ENCODE peak calls at places on chromosomes 13 and 19, in four cellular contexts. K, G, F and A are unnamed samples.

GRCh38 chr19:16190198-16190597 is 5.0 kb downstream of the FAM32A start:
- DNase-seq in K (no peak), G (no peak), F (no peak), A (peak)

GRCh38 chr13:27791146-27791900 is 960 bp upstream of the GSX1 start:
- DNase-seq in K (no peak), G (no peak), F (no peak), A (no peak)

GRCh38 chr19:1146858-1147780 is 26.9 kb downstream of the SBNO2 start:
- DNase-seq in K (no peak), G (no peak), F (no peak), A (no peak)

GRCh38 chr19:46634656-46635218 is 1.3 kb downstream of the GNG8 start:
- DNase-seq in K (no peak), G (no peak), F (no peak), A (no peak)

GRCh38 chr13:42525035-42525504 is 48.9 kb upstream of the TNFSF11 start:
- DNase-seq in K (peak), G (no peak), F (no peak), A (no peak)

GRCh38 chr19:3914199-3914598 is 18.7 kb upstream of the NMRK2 start:
- DNase-seq in K (no peak), G (no peak), F (no peak), A (no peak)

GRCh38 chr19:45293682-45294081 is 29.0 kb downstream of the CKM start:
- DNase-seq in K (no peak), G (no peak), F (no peak), A (no peak)

GRCh38 chr19:3163230-3163886 is 15.2 kb upstream of the S1PR4 start:
- DNase-seq in K (no peak), G (no peak), F (peak), A (peak)

GRCh38 chr19:19134687-19135158 is 3.6 kb downstream of the TMEM161A start:
- DNase-seq in K (no peak), G (no peak), F (peak), A (peak)

GRCh38 chr13:28527629-28528028 is 32.7 kb upstream of the FLT1 start:
- DNase-seq in K (no peak), G (no peak), F (no peak), A (peak)

GRCh38 chr13:97109256-97109655 is 112.9 kb upstream of the MBNL2 start:
- DNase-seq in K (no peak), G (no peak), F (peak), A (no peak)

GRCh38 chr13:73914119-73914518 is 220.1 kb downstream of the KLF12 start:
- DNase-seq in K (no peak), G (no peak), F (no peak), A (no peak)

GRCh38 chr19:33668968-33669367 is 47.2 kb downstream of the CHST8 start:
- DNase-seq in K (no peak), G (no peak), F (no peak), A (no peak)

GRCh38 chr13:79810671-79811070 is 329.7 kb downstream of the NDFIP2 start:
- DNase-seq in K (peak), G (no peak), F (no peak), A (no peak)

GRCh38 chr19:7386308-7386707 is 37.6 kb downstream of the ARHGEF18 start:
- DNase-seq in K (no peak), G (no peak), F (no peak), A (peak)

GRCh38 chr19:49635530-49636229 is 4.3 kb downstream of the RRAS start:
- DNase-seq in K (no peak), G (no peak), F (no peak), A (no peak)

GRCh38 chr13:50419896-50420295 is 404.7 kb downstream of the KCNRG start:
- DNase-seq in K (no peak), G (no peak), F (peak), A (no peak)

GRCh38 chr13:24005711-24006281 is 108.5 kb upstream of the C1QTNF9B start:
- DNase-seq in K (no peak), G (no peak), F (no peak), A (no peak)

GRCh38 chr19:40165362-40165937 is 25.8 kb upstream of the MAP3K10 start:
- DNase-seq in K (no peak), G (no peak), F (peak), A (peak)

GRCh38 chr13:92137519-92137918 is 739.1 kb downstream of the GPC5 start:
- DNase-seq in K (no peak), G (no peak), F (no peak), A (no peak)

GRCh38 chr13:84867246-84867645 is 932.0 kb downstream of the SLITRK6 start:
- DNase-seq in K (no peak), G (no peak), F (no peak), A (no peak)

GRCh38 chr13:99014391-99014988 is 36.6 kb upstream of the DOCK9 start:
- DNase-seq in K (no peak), G (no peak), F (no peak), A (no peak)

GRCh38 chr13:112670118-112670517 is 19.7 kb upstream of the ATP11A start:
- DNase-seq in K (no peak), G (peak), F (no peak), A (peak)

GRCh38 chr13:49821216-49821820 is 28.8 kb upstream of the KPNA3 start:
- DNase-seq in K (no peak), G (no peak), F (no peak), A (no peak)

GRCh38 chr13:113157206-113157928 is 1.1 kb upstream of the PROZ start:
- DNase-seq in K (no peak), G (no peak), F (no peak), A (no peak)

GRCh38 chr13:111474136-111475002 is 153.9 kb downstream of the TEX29 start:
- DNase-seq in K (peak), G (no peak), F (no peak), A (no peak)

GRCh38 chr19:12075538-12076139 is 11.1 kb downstream of the ZNF844 start:
- DNase-seq in K (no peak), G (no peak), F (no peak), A (no peak)

GRCh38 chr13:25353344-25353743 is 18.4 kb upstream of the ATP8A2 start:
- DNase-seq in K (no peak), G (no peak), F (no peak), A (no peak)

GRCh38 chr19:38975214-38975860 is at the start of gene FBXO17:
- DNase-seq in K (peak), G (no peak), F (peak), A (peak)

GRCh38 chr13:98525852-98526512 is 50.9 kb downstream of the STK24 start:
- DNase-seq in K (no peak), G (no peak), F (no peak), A (no peak)

GRCh38 chr13:44765076-44765475 is 188.9 kb upstream of the TSC22D1 start:
- DNase-seq in K (peak), G (no peak), F (no peak), A (no peak)